ENCODE peak calls at places on chromosomes 11 and 22, in nine cellular contexts. One of them, this sample, is unnamed.

GRCh38 chr22:19060356-19061009 is 61.7 kb downstream of the DGCR2 start:
- DNase-seq in body of pancreas: peak; percentile 9
- DNase-seq in esophagus squamous epithelium: no peak
- DNase-seq in right atrium auricular region: peak; percentile 9
- DNase-seq in testis: no peak
- DNase-seq in GM13977: no peak
- DNase-seq in fibroblast of pulmonary artery: no peak
- DNase-seq in cardiac muscle cell: no peak
- DNase-seq in HFFc6: peak; percentile 41
- DNase-seq in this sample: no peak

GRCh38 chr11:101466352-101466751 is 117.5 kb downstream of the TRPC6 start:
- DNase-seq in body of pancreas: no peak
- DNase-seq in esophagus squamous epithelium: no peak
- DNase-seq in right atrium auricular region: no peak
- DNase-seq in testis: no peak
- DNase-seq in GM13977: no peak
- DNase-seq in fibroblast of pulmonary artery: no peak
- DNase-seq in cardiac muscle cell: no peak
- DNase-seq in HFFc6: no peak
- DNase-seq in this sample: no peak

GRCh38 chr11:134291196-134291595 is 15.0 kb downstream of the GLB1L3 start:
- DNase-seq in body of pancreas: no peak
- DNase-seq in esophagus squamous epithelium: no peak
- DNase-seq in right atrium auricular region: no peak
- DNase-seq in testis: no peak
- DNase-seq in GM13977: no peak
- DNase-seq in fibroblast of pulmonary artery: no peak
- DNase-seq in cardiac muscle cell: no peak
- DNase-seq in HFFc6: no peak
- DNase-seq in this sample: no peak

GRCh38 chr11:46743693-46744339 is 24.8 kb downstream of the F2 start:
- DNase-seq in body of pancreas: no peak
- DNase-seq in esophagus squamous epithelium: no peak
- DNase-seq in right atrium auricular region: no peak
- DNase-seq in testis: no peak
- DNase-seq in GM13977: no peak
- DNase-seq in fibroblast of pulmonary artery: no peak
- DNase-seq in cardiac muscle cell: no peak
- DNase-seq in HFFc6: no peak
- DNase-seq in this sample: no peak

GRCh38 chr11:119758291-119758690 is 29.3 kb upstream of the NECTIN1 start:
- DNase-seq in body of pancreas: no peak
- DNase-seq in esophagus squamous epithelium: no peak
- DNase-seq in right atrium auricular region: no peak
- DNase-seq in testis: no peak
- DNase-seq in GM13977: no peak
- DNase-seq in fibroblast of pulmonary artery: peak; percentile 10
- DNase-seq in cardiac muscle cell: peak; percentile 18
- DNase-seq in HFFc6: peak; percentile 39
- DNase-seq in this sample: no peak

GRCh38 chr22:42787357-42787736 is 66.7 kb upstream of the A4GALT start:
- DNase-seq in body of pancreas: no peak
- DNase-seq in esophagus squamous epithelium: no peak
- DNase-seq in right atrium auricular region: no peak
- DNase-seq in testis: no peak
- DNase-seq in GM13977: no peak
- DNase-seq in fibroblast of pulmonary artery: no peak
- DNase-seq in cardiac muscle cell: no peak
- DNase-seq in HFFc6: no peak
- DNase-seq in this sample: no peak

GRCh38 chr11:100578966-100579365 is 108.1 kb upstream of the ARHGAP42 start:
- DNase-seq in body of pancreas: no peak
- DNase-seq in esophagus squamous epithelium: no peak
- DNase-seq in right atrium auricular region: no peak
- DNase-seq in testis: peak; percentile 28
- DNase-seq in GM13977: no peak
- DNase-seq in fibroblast of pulmonary artery: peak; percentile 24
- DNase-seq in cardiac muscle cell: peak; percentile 13
- DNase-seq in HFFc6: no peak
- DNase-seq in this sample: no peak

GRCh38 chr22:24181996-24182560 is 791 bp downstream of the SUSD2 start:
- DNase-seq in body of pancreas: no peak
- DNase-seq in esophagus squamous epithelium: no peak
- DNase-seq in right atrium auricular region: no peak
- DNase-seq in testis: no peak
- DNase-seq in GM13977: no peak
- DNase-seq in fibroblast of pulmonary artery: no peak
- DNase-seq in cardiac muscle cell: no peak
- DNase-seq in HFFc6: no peak
- DNase-seq in this sample: no peak

GRCh38 chr22:45006101-45006872 is 3.5 kb downstream of the PHF21B start:
- DNase-seq in body of pancreas: no peak
- DNase-seq in esophagus squamous epithelium: no peak
- DNase-seq in right atrium auricular region: no peak
- DNase-seq in testis: peak; percentile 63
- DNase-seq in GM13977: no peak
- DNase-seq in fibroblast of pulmonary artery: no peak
- DNase-seq in cardiac muscle cell: peak; percentile 2
- DNase-seq in HFFc6: no peak
- DNase-seq in this sample: no peak

GRCh38 chr22:50444663-50445062 is 30.2 kb downstream of the SBF1 start:
- DNase-seq in body of pancreas: no peak
- DNase-seq in esophagus squamous epithelium: no peak
- DNase-seq in right atrium auricular region: no peak
- DNase-seq in testis: peak; percentile 47
- DNase-seq in GM13977: no peak
- DNase-seq in fibroblast of pulmonary artery: peak; percentile 67
- DNase-seq in cardiac muscle cell: peak; percentile 71
- DNase-seq in HFFc6: peak; percentile 73
- DNase-seq in this sample: peak; percentile 44

GRCh38 chr11:94769897-94770296 is 1.7 kb downstream of the AMOTL1 start:
- DNase-seq in body of pancreas: peak; percentile 47
- DNase-seq in esophagus squamous epithelium: no peak
- DNase-seq in right atrium auricular region: no peak
- DNase-seq in testis: no peak
- DNase-seq in GM13977: no peak
- DNase-seq in fibroblast of pulmonary artery: no peak
- DNase-seq in cardiac muscle cell: no peak
- DNase-seq in HFFc6: no peak
- DNase-seq in this sample: no peak

GRCh38 chr11:58133329-58134076 is 8.2 kb upstream of the OR9I1 start:
- DNase-seq in body of pancreas: no peak
- DNase-seq in esophagus squamous epithelium: no peak
- DNase-seq in right atrium auricular region: no peak
- DNase-seq in testis: no peak
- DNase-seq in GM13977: no peak
- DNase-seq in fibroblast of pulmonary artery: no peak
- DNase-seq in cardiac muscle cell: no peak
- DNase-seq in HFFc6: no peak
- DNase-seq in this sample: no peak

GRCh38 chr11:11035331-11035730 is 177.5 kb upstream of the ZBED5 start:
- DNase-seq in body of pancreas: no peak
- DNase-seq in esophagus squamous epithelium: no peak
- DNase-seq in right atrium auricular region: no peak
- DNase-seq in testis: no peak
- DNase-seq in GM13977: no peak
- DNase-seq in fibroblast of pulmonary artery: no peak
- DNase-seq in cardiac muscle cell: no peak
- DNase-seq in HFFc6: no peak
- DNase-seq in this sample: no peak

GRCh38 chr11:1967641-1968225 is 20.6 kb downstream of the MRPL23 start:
- DNase-seq in body of pancreas: no peak
- DNase-seq in esophagus squamous epithelium: no peak
- DNase-seq in right atrium auricular region: peak; percentile 38
- DNase-seq in testis: no peak
- DNase-seq in GM13977: no peak
- DNase-seq in fibroblast of pulmonary artery: no peak
- DNase-seq in cardiac muscle cell: no peak
- DNase-seq in HFFc6: no peak
- DNase-seq in this sample: no peak
- TF ChIP-seq CTCF in body of pancreas: no peak
- TF ChIP-seq CTCF in esophagus squamous epithelium: no peak
- TF ChIP-seq CTCF in right atrium auricular region: no peak
- TF ChIP-seq CTCF in testis: no peak
- TF ChIP-seq CTCF in GM13977: no peak
- TF ChIP-seq CTCF in fibroblast of pulmonary artery: no peak
- TF ChIP-seq CTCF in cardiac muscle cell: no peak
- TF ChIP-seq CTCF in HFFc6: no peak
- TF ChIP-seq CTCF in this sample: no peak

DNA sequence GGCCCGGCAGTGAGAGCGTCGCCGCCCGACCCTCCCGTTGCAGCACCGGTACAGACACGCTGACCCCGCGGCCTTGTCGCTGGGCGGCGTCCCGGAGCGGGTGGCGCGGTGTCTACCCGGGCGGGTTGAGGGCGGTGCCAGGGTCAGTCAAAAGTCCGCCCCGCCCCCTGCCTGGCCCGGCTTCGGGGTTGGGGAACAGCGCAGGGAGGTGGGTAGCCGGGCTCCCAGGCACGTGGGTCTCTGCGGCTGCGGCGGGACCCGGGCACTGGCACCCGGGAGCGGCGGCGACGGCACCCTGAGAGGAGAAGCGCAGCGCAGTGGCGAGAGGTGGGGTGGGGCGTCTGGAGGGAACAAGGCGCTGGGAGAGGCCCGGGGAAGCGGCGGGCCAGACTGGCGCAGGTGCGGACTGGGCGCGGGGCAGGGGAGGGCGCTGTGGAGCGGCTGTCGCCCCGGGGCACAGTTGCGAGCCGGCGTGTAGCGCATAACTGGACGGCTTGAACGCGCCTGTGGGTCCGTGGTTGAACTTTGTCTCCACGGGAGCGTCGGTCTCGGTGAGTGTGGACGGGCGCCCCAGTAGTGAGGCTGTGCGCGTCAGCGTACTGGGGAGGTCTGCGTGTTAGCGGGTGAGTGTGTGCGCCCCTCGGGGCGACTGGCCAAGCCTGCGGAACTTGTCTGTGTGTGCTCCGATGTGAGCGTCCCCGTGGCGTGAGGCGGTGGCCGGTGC is at the start of gene P2RY2:
- DNase-seq in body of pancreas: peak; percentile 78
- DNase-seq in esophagus squamous epithelium: no peak
- DNase-seq in right atrium auricular region: peak; percentile 70
- DNase-seq in testis: peak; percentile 53
- DNase-seq in GM13977: peak; percentile 59
- DNase-seq in fibroblast of pulmonary artery: peak; percentile 24
- DNase-seq in cardiac muscle cell: peak; percentile 31
- DNase-seq in HFFc6: no peak
- DNase-seq in this sample: no peak
- TF ChIP-seq CTCF in body of pancreas: peak; percentile 42
- TF ChIP-seq CTCF in esophagus squamous epithelium: no peak
- TF ChIP-seq CTCF in right atrium auricular region: peak; percentile 76
- TF ChIP-seq CTCF in testis: peak; percentile 23
- TF ChIP-seq CTCF in GM13977: peak; percentile 57
- TF ChIP-seq CTCF in fibroblast of pulmonary artery: peak; percentile 26
- TF ChIP-seq CTCF in cardiac muscle cell: peak; percentile 42
- TF ChIP-seq CTCF in HFFc6: peak; percentile 64
- TF ChIP-seq CTCF in this sample: peak; percentile 31

DNA sequence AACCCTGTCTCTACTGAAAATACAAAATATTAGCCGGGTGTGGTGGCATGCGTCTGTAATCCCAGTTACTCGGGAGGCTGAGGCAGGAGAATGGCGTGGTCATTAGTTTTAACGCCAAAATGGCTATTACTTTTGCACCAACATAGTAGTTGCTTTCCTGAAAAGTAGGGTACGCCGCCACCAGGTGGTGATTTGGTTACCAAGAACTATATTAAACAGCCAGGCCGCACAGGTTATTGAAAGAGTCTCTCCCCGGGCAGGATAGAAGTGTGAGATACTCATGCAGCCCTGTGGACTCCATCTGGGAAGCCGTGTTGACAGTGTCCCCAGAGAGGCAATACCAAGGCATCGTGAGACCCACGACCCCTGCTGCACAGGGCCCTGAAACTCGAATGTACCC is 24.6 kb upstream of the LRRC32 start:
- DNase-seq in body of pancreas: no peak
- DNase-seq in esophagus squamous epithelium: no peak
- DNase-seq in right atrium auricular region: no peak
- DNase-seq in testis: no peak
- DNase-seq in GM13977: no peak
- DNase-seq in fibroblast of pulmonary artery: no peak
- DNase-seq in cardiac muscle cell: no peak
- DNase-seq in HFFc6: no peak
- DNase-seq in this sample: no peak
- TF ChIP-seq CTCF in body of pancreas: no peak
- TF ChIP-seq CTCF in esophagus squamous epithelium: no peak
- TF ChIP-seq CTCF in right atrium auricular region: no peak
- TF ChIP-seq CTCF in testis: no peak
- TF ChIP-seq CTCF in GM13977: no peak
- TF ChIP-seq CTCF in fibroblast of pulmonary artery: no peak
- TF ChIP-seq CTCF in cardiac muscle cell: no peak
- TF ChIP-seq CTCF in HFFc6: peak; percentile 43
- TF ChIP-seq CTCF in this sample: no peak

DNA sequence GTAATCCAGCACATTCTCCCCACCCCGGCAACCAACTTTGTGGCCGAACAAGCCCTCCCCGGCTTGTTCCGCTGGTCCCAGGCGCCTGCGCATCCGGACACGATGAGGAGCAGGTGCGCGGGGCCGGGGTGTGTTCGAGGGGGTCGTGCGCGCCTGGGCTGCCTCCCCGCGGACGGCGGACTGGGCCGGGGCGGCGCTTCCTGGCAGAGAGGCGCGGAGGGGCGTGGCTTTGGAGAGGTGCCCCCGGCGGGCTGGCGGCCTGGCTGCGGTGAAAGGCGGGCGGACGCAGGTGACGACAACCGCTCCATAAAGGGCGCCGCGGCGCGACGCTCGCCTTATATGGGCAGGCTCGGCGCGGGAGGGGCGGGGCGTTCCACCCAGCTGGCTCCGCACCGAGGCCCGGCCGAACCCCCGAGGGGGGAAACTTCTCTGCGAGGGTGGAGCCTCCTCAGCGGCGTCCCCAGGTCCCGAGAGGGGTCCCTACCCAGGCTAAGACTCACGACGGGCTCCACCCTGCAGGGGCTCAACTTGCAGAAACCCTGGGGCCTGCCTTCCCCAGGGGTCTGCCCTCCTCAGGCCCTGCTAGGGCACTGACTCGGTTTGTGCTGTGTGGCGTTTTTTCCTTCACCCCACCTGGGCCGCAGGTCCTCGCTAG is 26.4 kb downstream of the TXN2 start:
- DNase-seq in body of pancreas: peak; percentile 95
- DNase-seq in esophagus squamous epithelium: peak; percentile 59
- DNase-seq in right atrium auricular region: peak; percentile 92
- DNase-seq in testis: peak; percentile 94
- DNase-seq in GM13977: peak; percentile 93
- DNase-seq in fibroblast of pulmonary artery: peak; percentile 88
- DNase-seq in cardiac muscle cell: peak; percentile 93
- DNase-seq in HFFc6: peak; percentile 57
- DNase-seq in this sample: no peak
- TF ChIP-seq CTCF in body of pancreas: no peak
- TF ChIP-seq CTCF in esophagus squamous epithelium: no peak
- TF ChIP-seq CTCF in right atrium auricular region: peak; percentile 28
- TF ChIP-seq CTCF in testis: no peak
- TF ChIP-seq CTCF in GM13977: peak; percentile 7
- TF ChIP-seq CTCF in fibroblast of pulmonary artery: no peak
- TF ChIP-seq CTCF in cardiac muscle cell: peak; percentile 7
- TF ChIP-seq CTCF in HFFc6: no peak
- TF ChIP-seq CTCF in this sample: no peak

GRCh38 chr22:37169947-37170688 is 17.9 kb downstream of the C1QTNF6 start:
- DNase-seq in body of pancreas: no peak
- DNase-seq in esophagus squamous epithelium: no peak
- DNase-seq in right atrium auricular region: no peak
- DNase-seq in testis: no peak
- DNase-seq in GM13977: no peak
- DNase-seq in fibroblast of pulmonary artery: no peak
- DNase-seq in cardiac muscle cell: no peak
- DNase-seq in HFFc6: no peak
- DNase-seq in this sample: no peak
- TF ChIP-seq CTCF in body of pancreas: no peak
- TF ChIP-seq CTCF in esophagus squamous epithelium: no peak
- TF ChIP-seq CTCF in right atrium auricular region: no peak
- TF ChIP-seq CTCF in testis: no peak
- TF ChIP-seq CTCF in GM13977: peak; percentile 14
- TF ChIP-seq CTCF in fibroblast of pulmonary artery: no peak
- TF ChIP-seq CTCF in cardiac muscle cell: no peak
- TF ChIP-seq CTCF in HFFc6: peak; percentile 48
- TF ChIP-seq CTCF in this sample: no peak

This sample was measured in AG09319.